ENCODE peak calls at places on chromosome 3, in five cellular contexts. F is cerebellar cortex, J is nucleus accumbens, I is NCI-H1417, K is Kasumi-1. T is an unnamed sample.

GRCh38 chr3:10432156-10432845 is 73.1 kb downstream of the ATP2B2 start:
- DNase-seq in F (peak; percentile 34), J (no peak), I (peak; percentile 6), K (no peak), T (no peak)

GRCh38 chr3:195077611-195078540 is 193.1 kb downstream of the XXYLT1 start:
- DNase-seq in F (no peak), J (no peak), I (no peak), K (no peak), T (peak; percentile 10)

GRCh38 chr3:10753964-10754363 is 62.1 kb upstream of the SLC6A11 start:
- DNase-seq in F (no peak), J (no peak), I (no peak), K (peak; percentile 15), T (no peak)

GRCh38 chr3:8441969-8442559 is 59.6 kb upstream of the LMCD1 start:
- DNase-seq in F (peak; percentile 61), J (no peak), I (peak; percentile 56), K (peak; percentile 40), T (peak; percentile 21)

GRCh38 chr3:90241481-90241880 is 1134.1 kb downstream of the EPHA3 start:
- DNase-seq in F (no peak), J (no peak), I (no peak), K (no peak), T (no peak)

GRCh38 chr3:111284485-111285187 is 213.0 kb downstream of the NECTIN3 start:
- DNase-seq in F (no peak), J (no peak), I (peak; percentile 30), K (no peak), T (no peak)

GRCh38 chr3:57227930-57228733 is 603 bp downstream of the APPL1 start:
- DNase-seq in F (peak; percentile 65), J (peak; percentile 61), I (peak; percentile 70), K (peak; percentile 50), T (no peak)

GRCh38 chr3:36840453-36840921 is 76.1 kb upstream of the DCLK3 start:
- DNase-seq in F (no peak), J (no peak), I (no peak), K (no peak), T (no peak)

GRCh38 chr3:149450281-149450680 is 24.2 kb upstream of the TM4SF4 start:
- DNase-seq in F (no peak), J (no peak), I (no peak), K (no peak), T (no peak)